ENCODE peak calls at places on chromosomes 11 and 22, in ten cellular contexts. W is psoas muscle, B is keratinocyte, Y is heart left ventricle, T is astrocyte of the spinal cord, D is fibroblast of lung, C is prostate gland, E is cardiac muscle cell, X is Peyer's patch, U is spleen. I is an unnamed sample.

GRCh38 chr11:16815047-16815767 is 76.8 kb downstream of the C11orf58 start:
- DNase-seq in Y (no peak), C (peak; percentile 68), E (no peak), B (no peak), W (peak; percentile 74), T (peak; percentile 50), D (peak; percentile 84), U (peak; percentile 83), X (no peak), I (peak; percentile 67)

GRCh38 chr11:75768909-75769771 is 562 bp downstream of the DGAT2 start:
- DNase-seq in C (peak; percentile 13), Y (no peak), B (no peak), E (no peak), X (no peak), U (no peak), W (no peak), D (no peak), T (no peak), I (no peak)

GRCh38 chr11:17734986-17735822 is 623 bp downstream of the KCNC1 start:
- DNase-seq in D (peak; percentile 61), C (peak; percentile 40), T (peak; percentile 67), U (peak; percentile 82), Y (peak; percentile 69), B (no peak), W (peak; percentile 73), E (peak; percentile 94), X (peak; percentile 71), I (peak; percentile 41)

GRCh38 chr11:96306933-96307747 is 35.9 kb downstream of the MAML2 start:
- DNase-seq in C (peak; percentile 86), U (no peak), B (peak; percentile 88), X (no peak), W (peak; percentile 60), E (peak; percentile 95), D (peak; percentile 99), Y (peak; percentile 87), T (peak; percentile 99), I (peak; percentile 95)

GRCh38 chr11:2930705-2931415 is 1.6 kb upstream of the PHLDA2 start:
- DNase-seq in X (peak; percentile 94), E (peak; percentile 72), D (peak; percentile 28), Y (peak; percentile 66), T (peak; percentile 54), U (peak; percentile 89), W (peak; percentile 50), B (no peak), C (peak; percentile 86), I (peak; percentile 78)

GRCh38 chr22:23070418-23071162 is at the start of gene GNAZ:
- DNase-seq in E (peak; percentile 30), C (no peak), T (no peak), U (peak; percentile 88), Y (no peak), B (no peak), D (no peak), X (peak; percentile 53), W (peak; percentile 36), I (peak; percentile 65)

GRCh38 chr11:22677153-22677890 is 10.9 kb downstream of the GAS2 start:
- DNase-seq in C (no peak), X (no peak), E (no peak), U (no peak), Y (no peak), W (no peak), B (no peak), T (no peak), D (no peak), I (no peak)

GRCh38 chr11:76257040-76257730 is 50.9 kb upstream of the WNT11 start:
- DNase-seq in Y (no peak), W (no peak), T (no peak), B (no peak), D (no peak), U (no peak), E (peak; percentile 25), C (no peak), X (no peak), I (no peak)

GRCh38 chr11:7252683-7253213 is 1.0 kb downstream of the SYT9 start:
- DNase-seq in Y (no peak), D (no peak), C (no peak), X (peak; percentile 41), U (no peak), T (no peak), E (peak; percentile 13), B (no peak), W (no peak), I (peak; percentile 60)
- H3K4me3 ChIP-seq in Y (peak overlapping the region; percentile 38), D (no peak overlapping the region), C (peak overlapping the region; percentile 50), X (no peak overlapping the region), U (no peak overlapping the region), T (no peak overlapping the region), E (peak overlapping the region; percentile 56), B (peak overlapping the region; percentile 45), W (peak overlapping the region; percentile 75), I (peak overlapping the region; percentile 57)

GRCh38 chr22:20530368-20531153 is 23.2 kb downstream of the MED15 start:
- DNase-seq in Y (no peak), B (peak; percentile 90), W (peak; percentile 53), C (no peak), E (no peak), D (peak; percentile 60), U (no peak), T (peak; percentile 72), X (peak; percentile 71), I (no peak)
- TF ChIP-seq CTCF in Y (no peak), B (peak; percentile 53), W (no peak), C (no peak), E (no peak), D (no peak), U (no peak), T (no peak), X (no peak), I (no peak)

GRCh38 chr11:73758451-73758850 is 2.4 kb downstream of the RAB6A start:
- DNase-seq in D (no peak), X (no peak), U (no peak), B (no peak), W (no peak), C (no peak), T (no peak), E (no peak), Y (no peak), I (no peak)
- H3K4me3 ChIP-seq in D (peak overlapping the region; percentile 98), X (no peak overlapping the region), U (no peak overlapping the region), B (peak overlapping the region; percentile 88), W (peak overlapping the region; percentile 97), C (no peak overlapping the region), T (peak overlapping the region; percentile 77), E (peak overlapping the region; percentile 89), Y (no peak overlapping the region), I (no peak overlapping the region)

DNA sequence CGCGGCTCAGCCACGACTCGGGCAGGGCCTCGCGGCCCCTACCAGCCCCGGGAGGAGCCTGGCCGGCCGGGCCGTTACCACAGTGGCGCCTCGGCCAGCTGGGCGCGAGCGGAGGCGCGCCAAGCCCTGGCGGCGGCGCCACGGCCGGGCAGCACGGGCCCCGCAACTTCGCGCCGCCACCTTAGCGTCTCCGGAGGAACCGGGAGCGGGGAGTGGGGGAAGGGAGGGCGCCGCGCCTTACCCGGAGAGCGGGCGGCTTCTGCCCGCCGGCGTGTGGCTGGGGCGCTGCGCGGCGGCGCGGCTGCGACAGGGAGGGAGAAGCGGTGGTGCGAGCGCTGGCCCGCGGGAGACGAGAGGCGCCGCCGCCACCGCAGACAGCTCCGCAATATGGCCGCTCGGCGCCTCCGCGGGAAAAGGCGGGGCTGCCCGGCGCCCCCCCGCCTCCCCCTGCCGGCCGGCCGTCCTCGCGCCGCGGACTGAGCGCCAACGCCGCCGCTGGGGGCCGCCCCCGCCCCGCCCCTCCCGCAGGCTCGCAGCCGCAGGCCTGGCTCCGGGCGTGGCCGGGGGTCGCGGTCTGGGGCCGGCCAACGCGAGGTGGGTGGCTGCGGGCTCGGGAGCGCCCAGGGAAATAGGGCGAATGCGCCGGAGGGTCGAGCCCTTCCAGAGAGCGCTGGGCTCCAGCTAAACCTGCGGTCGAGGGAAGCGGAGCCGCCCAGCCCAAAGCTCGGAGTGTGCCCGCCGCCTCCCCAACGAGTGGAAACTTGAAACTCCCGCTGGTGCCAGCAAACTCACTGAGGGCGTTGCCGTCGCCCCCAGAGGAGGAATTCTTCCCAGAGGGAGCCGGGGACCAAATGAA is at the start of gene RDX:
- DNase-seq in Y (peak; percentile 85), T (peak; percentile 82), X (peak; percentile 64), E (peak; percentile 92), W (peak; percentile 79), C (peak; percentile 63), U (peak; percentile 93), B (no peak), D (peak; percentile 71), I (peak; percentile 85)
- TF ChIP-seq CTCF in Y (no peak), T (no peak), X (no peak), E (no peak), W (peak; percentile 29), C (peak; percentile 16), U (no peak), B (peak; percentile 14), D (no peak), I (peak; percentile 20)

DNA sequence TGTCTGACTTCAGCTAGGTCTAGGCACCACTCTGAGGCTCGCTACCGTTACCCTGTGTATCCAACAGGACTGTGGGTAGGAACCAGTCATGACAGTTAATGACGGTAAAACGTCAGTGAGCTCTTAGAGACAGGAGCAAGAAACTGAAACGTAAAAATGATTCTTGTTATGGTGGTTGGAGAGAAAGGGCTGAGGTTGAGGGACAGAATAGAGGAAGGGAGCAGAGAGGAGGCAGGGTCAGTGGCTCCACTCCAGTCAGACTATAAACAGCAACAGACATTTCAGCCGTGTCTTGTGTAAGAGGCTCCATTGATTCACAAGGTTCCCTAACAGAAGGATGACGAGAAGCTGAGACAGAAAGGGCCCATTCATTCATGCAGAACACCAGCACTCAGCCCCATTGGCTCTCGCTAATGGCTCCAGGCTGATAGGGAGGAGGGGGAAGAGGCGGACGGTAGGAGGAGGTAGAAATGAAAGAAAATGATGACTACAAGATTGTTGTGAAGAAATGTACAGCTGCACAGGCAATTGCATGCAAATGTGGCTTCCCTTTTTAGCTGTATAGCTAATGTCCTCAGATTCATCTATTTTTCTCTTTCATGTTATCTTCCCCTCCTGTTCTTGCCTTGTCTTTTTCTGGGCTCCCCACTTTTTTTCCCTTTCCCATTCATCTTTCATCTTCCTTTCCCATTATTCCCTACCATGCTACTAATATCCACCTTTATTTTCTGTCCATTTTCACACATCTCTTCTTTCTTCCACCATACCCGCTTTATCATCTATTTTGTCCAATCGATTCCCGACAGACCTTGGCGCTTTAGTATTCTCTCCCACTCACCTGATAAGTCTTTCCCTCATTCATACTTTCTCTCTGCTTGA is 34.3 kb downstream of the ETS1 start:
- DNase-seq in U (peak; percentile 85), B (no peak), T (peak; percentile 21), X (no peak), Y (no peak), E (no peak), C (no peak), D (peak; percentile 71), W (no peak), I (no peak)
- H3K4me3 ChIP-seq in U (no peak overlapping the region), B (no peak overlapping the region), T (no peak overlapping the region), X (no peak overlapping the region), Y (no peak overlapping the region), E (no peak overlapping the region), C (no peak overlapping the region), D (no peak overlapping the region), W (no peak overlapping the region), I (no peak overlapping the region)